ENCODE peak calls at places on chromosomes 2 and 18, in eight cellular contexts. M, A, V, K, Y, L, Z and I are unnamed samples.

GRCh38 chr2:77566131-77566530 is 44.0 kb upstream of the LRRTM4 start:
- DNase-seq in Y (no peak), K (no peak), Z (no peak), V (no peak), M (no peak), A (no peak), L (no peak), I (no peak)

GRCh38 chr2:102698369-102699111 is 63.3 kb upstream of the TMEM182 start:
- DNase-seq in Z (no peak), K (no peak), L (no peak), M (no peak), A (peak), Y (peak), V (no peak), I (no peak)

GRCh38 chr2:215437614-215438013 is 1.7 kb upstream of the FN1 start:
- DNase-seq in Z (no peak), Y (no peak), M (no peak), V (no peak), L (no peak), K (no peak), A (no peak), I (no peak)

GRCh38 chr18:10912790-10913560 is 236.4 kb downstream of the PIEZO2 start:
- DNase-seq in V (peak), M (no peak), L (no peak), A (no peak), K (no peak), Y (peak), Z (no peak), I (no peak)

GRCh38 chr2:233350708-233351107 is 3.6 kb upstream of the DGKD start:
- DNase-seq in V (no peak), Z (no peak), L (peak), A (no peak), M (peak), K (peak), Y (no peak), I (no peak)

GRCh38 chr18:76548541-76548940 is 53.5 kb upstream of the ZNF516 start:
- DNase-seq in L (no peak), Y (no peak), Z (no peak), M (no peak), K (no peak), V (no peak), A (no peak), I (no peak)

GRCh38 chr2:74149249-74149530 is 1.5 kb upstream of the BOLA3 start:
- DNase-seq in Z (no peak), A (no peak), Y (no peak), V (no peak), M (no peak), K (no peak), L (no peak), I (no peak)

GRCh38 chr2:45006041-45006941 is 3.0 kb downstream of the SIX2 start:
- DNase-seq in M (no peak), A (no peak), L (no peak), V (no peak), K (no peak), Z (no peak), Y (no peak), I (no peak)

GRCh38 chr18:21051615-21052014 is 60.0 kb downstream of the ROCK1 start:
- DNase-seq in M (no peak), V (no peak), Y (no peak), A (no peak), K (no peak), Z (no peak), L (no peak), I (no peak)

GRCh38 chr2:46118656-46119338 is 178.4 kb upstream of the EPAS1 start:
- DNase-seq in L (no peak), A (no peak), K (no peak), M (no peak), Z (no peak), V (no peak), Y (no peak), I (no peak)

GRCh38 chr18:47756364-47757016 is 174.0 kb downstream of the SMAD2 start:
- DNase-seq in M (peak), V (peak), L (peak), A (peak), K (no peak), Y (peak), Z (peak), I (no peak)

GRCh38 chr2:113895301-113895700 is 5.4 kb downstream of the ACTR3 start:
- DNase-seq in M (no peak), L (no peak), Y (no peak), A (no peak), K (no peak), V (no peak), Z (no peak), I (no peak)

GRCh38 chr2:54048117-54048785 is 67.2 kb upstream of the ACYP2 start:
- DNase-seq in K (no peak), A (no peak), L (no peak), Y (no peak), V (no peak), M (no peak), Z (no peak), I (no peak)

GRCh38 chr2:171172980-171173542 is 12.4 kb upstream of the TLK1 start:
- DNase-seq in V (no peak), K (no peak), Y (no peak), L (no peak), Z (no peak), A (no peak), M (no peak), I (no peak)

GRCh38 chr2:27795868-27796277 is 24.4 kb downstream of the MRPL33 start:
- DNase-seq in K (no peak), Z (no peak), V (no peak), L (no peak), A (no peak), Y (no peak), M (no peak), I (no peak)

GRCh38 chr18:59423251-59423650 is 64.2 kb upstream of the LMAN1 start:
- DNase-seq in M (no peak), K (no peak), Z (no peak), A (no peak), V (no peak), L (no peak), Y (no peak), I (no peak)

GRCh38 chr18:35143615-35144596 is 96.9 kb upstream of the ZNF397 start:
- DNase-seq in Y (peak), M (peak), K (no peak), V (peak), Z (no peak), A (peak), L (peak), I (peak)

GRCh38 chr2:82511894-82512293 is 1947.2 kb downstream of the SUCLG1 start:
- DNase-seq in L (no peak), K (no peak), A (no peak), Z (no peak), V (no peak), Y (no peak), M (no peak), I (no peak)

GRCh38 chr18:59787998-59788875 is 91.0 kb upstream of the CCBE1 start:
- DNase-seq in M (peak), V (no peak), L (peak), K (no peak), A (no peak), Y (no peak), Z (no peak), I (peak)

GRCh38 chr2:71748227-71748626 is 294.9 kb downstream of the DYSF start:
- DNase-seq in Z (no peak), A (no peak), M (no peak), K (no peak), Y (peak), V (peak), L (peak), I (peak)
- H3K27ac ChIP-seq in Z (no peak), A (no peak), M (peak), K (peak), Y (no peak), V (no peak), L (peak), I (no peak)

GRCh38 chr2:237600205-237600846 is 9.8 kb upstream of the RAB17 start:
- DNase-seq in V (peak), L (no peak), M (no peak), Z (no peak), Y (peak), A (peak), K (no peak), I (peak)
- TF ChIP-seq CTCF in V (peak), L (no peak), M (no peak), Z (no peak), Y (no peak), A (no peak), K (no peak), I (peak)

GRCh38 chr2:84297155-84297554 is 161.9 kb downstream of the SUCLG1 start:
- DNase-seq in K (no peak), A (no peak), V (no peak), Y (no peak), M (no peak), Z (no peak), L (no peak), I (no peak)
- H3K4me3 ChIP-seq in K (no peak), A (no peak), V (no peak), Y (no peak), M (no peak), Z (no peak), L (no peak), I (no peak)

DNA sequence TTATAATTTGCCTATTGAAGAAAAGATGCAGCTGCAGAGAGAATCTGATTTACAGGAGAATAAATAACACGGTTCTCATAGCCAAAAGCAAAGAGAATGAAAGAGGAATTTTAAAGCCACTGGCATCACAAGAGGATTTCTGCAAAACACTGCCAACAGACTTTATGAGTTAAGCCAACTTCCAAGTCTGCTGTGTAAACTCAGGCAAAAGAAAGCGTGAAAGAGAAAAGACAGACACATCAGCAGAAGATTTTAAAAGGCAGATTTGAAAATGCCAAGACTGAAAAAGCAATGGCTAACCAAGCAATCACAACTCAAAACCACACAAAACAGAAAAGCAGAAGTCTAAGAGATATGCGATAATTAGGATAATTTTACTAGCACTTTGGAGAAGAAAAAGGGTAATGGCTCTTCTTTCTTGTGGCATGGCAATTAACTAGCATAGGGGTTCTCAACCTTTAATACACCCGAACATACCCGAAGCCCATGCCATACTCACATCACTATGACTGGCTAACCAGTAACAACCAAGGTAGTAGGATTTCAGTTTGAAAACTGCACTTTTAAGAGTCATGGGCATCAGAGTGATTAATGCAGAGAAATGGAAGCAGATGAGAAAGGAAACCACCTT is 4.9 kb downstream of the DARS1 start:
- DNase-seq in Z (no peak), Y (no peak), M (no peak), K (no peak), L (no peak), V (no peak), A (no peak), I (no peak)
- H3K27ac ChIP-seq in Z (no peak), Y (no peak), M (no peak), K (no peak), L (no peak), V (no peak), A (no peak), I (no peak)

GRCh38 chr2:132668986-132669853 is 785 bp downstream of the LYPD1 start:
- DNase-seq in Z (no peak), V (no peak), A (no peak), K (no peak), Y (peak), M (no peak), L (peak), I (no peak)
- TF ChIP-seq CTCF in Z (no peak), V (no peak), A (no peak), K (no peak), Y (no peak), M (peak), L (no peak), I (no peak)

DNA sequence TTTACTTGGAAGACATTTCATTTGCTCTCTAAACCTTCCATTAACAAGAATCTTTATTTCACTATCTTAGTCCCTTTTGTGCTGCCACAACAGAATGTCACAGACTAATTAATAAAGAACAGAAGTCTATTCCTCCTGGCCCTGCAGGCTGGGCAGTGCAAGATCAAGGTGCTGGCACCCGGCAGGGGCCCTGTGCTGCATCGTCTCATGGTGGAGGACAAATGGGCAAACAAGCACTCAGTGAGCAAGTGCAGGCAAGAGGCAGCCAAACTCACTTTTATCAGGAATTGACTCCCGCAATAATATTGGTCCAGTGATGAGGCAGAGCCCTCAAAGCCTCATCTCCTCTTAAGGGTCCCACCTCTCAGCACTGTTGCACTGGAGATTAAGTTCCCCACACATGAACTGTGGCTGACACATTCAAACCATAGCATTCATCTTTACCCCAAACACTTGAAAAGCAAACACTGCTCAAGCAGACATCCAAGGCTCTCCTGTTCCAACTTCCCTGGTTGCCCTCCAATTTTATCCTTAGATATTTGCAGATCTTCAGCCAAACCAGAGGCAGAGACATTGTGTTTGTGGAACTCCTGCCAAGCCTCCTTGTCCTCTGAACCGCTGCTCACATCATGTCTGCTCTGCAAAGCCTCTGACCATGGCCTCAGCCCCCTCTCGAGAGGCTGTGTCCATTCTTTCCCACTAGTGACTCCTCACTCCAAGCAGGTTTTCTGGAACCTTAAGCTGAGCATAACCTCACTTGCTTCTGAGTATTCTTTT is 404.4 kb upstream of the SOX11 start:
- DNase-seq in L (no peak), K (no peak), V (no peak), Z (no peak), M (no peak), A (no peak), Y (no peak), I (no peak)
- H3K4me3 ChIP-seq in L (no peak), K (no peak), V (no peak), Z (no peak), M (no peak), A (no peak), Y (no peak), I (no peak)

GRCh38 chr2:37671013-37671815 is at the start of gene CDC42EP3:
- DNase-seq in M (peak), Z (peak), K (peak), V (peak), Y (peak), A (peak), L (peak), I (peak)
- H3K27ac ChIP-seq in M (peak), Z (peak), K (peak), V (peak), Y (peak), A (peak), L (peak), I (peak)

GRCh38 chr2:68837861-68838341 is 33.3 kb downstream of the BMP10 start:
- DNase-seq in Y (no peak), V (no peak), K (no peak), Z (no peak), L (no peak), A (no peak), M (no peak), I (no peak)

GRCh38 chr2:68837164-68837860 is 33.9 kb downstream of the BMP10 start:
- DNase-seq in K (no peak), V (peak), Z (peak), A (peak), Y (peak), M (peak), L (no peak), I (peak)

GRCh38 chr2:68838641-68839040 is 32.6 kb downstream of the BMP10 start:
- DNase-seq in K (no peak), V (no peak), Y (no peak), Z (no peak), A (no peak), L (no peak), M (no peak), I (no peak)

GRCh38 chr2:68835636-68836035 is 35.6 kb downstream of the BMP10 start:
- DNase-seq in K (no peak), Z (no peak), M (no peak), A (no peak), L (no peak), V (no peak), Y (no peak), I (no peak)

GRCh38 chr2:68839260-68839833 is 31.9 kb downstream of the BMP10 start:
- DNase-seq in A (no peak), M (peak), L (peak), K (no peak), Y (no peak), Z (no peak), V (no peak), I (no peak)
- TF ChIP-seq CTCF in A (no peak), M (peak), L (peak), K (no peak), Y (peak), Z (no peak), V (peak), I (peak)

GRCh38 chr18:44678725-44679055 is 2.0 kb upstream of the SETBP1 start:
- DNase-seq in A (no peak), K (no peak), L (no peak), Y (no peak), Z (no peak), V (no peak), M (no peak), I (no peak)
- H3K4me3 ChIP-seq in A (peak), K (peak), L (peak), Y (peak), Z (peak), V (peak), M (peak), I (peak)

GRCh38 chr2:190213441-190214335 is 105.9 kb downstream of the HIBCH start:
- DNase-seq in L (no peak), V (peak), Z (no peak), K (no peak), M (no peak), Y (no peak), A (no peak), I (no peak)

GRCh38 chr2:190214434-190215194 is 105.0 kb downstream of the HIBCH start:
- DNase-seq in V (no peak), M (no peak), Z (no peak), A (no peak), Y (no peak), L (no peak), K (no peak), I (no peak)

GRCh38 chr2:190216829-190217228 is 102.8 kb downstream of the HIBCH start:
- DNase-seq in L (peak), Y (peak), K (no peak), A (peak), V (no peak), Z (no peak), M (no peak), I (no peak)

GRCh38 chr2:190217616-190218015 is 102.0 kb downstream of the HIBCH start:
- DNase-seq in Y (no peak), V (no peak), L (no peak), A (no peak), M (no peak), Z (no peak), K (no peak), I (no peak)

DNA sequence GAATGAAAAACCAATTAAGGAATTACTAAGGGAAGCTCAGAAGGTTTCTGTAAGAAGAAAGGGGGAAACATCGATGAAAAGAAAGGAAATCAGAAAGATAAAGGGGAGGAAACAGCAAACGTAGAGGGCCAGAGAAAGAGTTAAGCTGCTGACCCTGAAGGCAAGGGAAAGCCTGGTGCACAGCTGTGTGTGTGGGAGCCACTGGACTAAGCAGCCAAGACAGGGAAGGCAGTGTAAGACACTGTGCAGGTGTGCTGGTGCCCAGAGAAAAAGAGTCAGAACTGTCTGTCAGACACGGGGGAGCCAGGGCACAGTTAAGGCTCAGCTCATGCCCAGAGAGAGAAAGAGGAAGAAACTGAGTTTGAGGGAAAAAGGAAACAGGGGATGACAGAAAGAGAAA is 104.0 kb downstream of the HIBCH start:
- DNase-seq in K (no peak), M (no peak), Z (no peak), Y (no peak), A (no peak), V (no peak), L (no peak), I (no peak)
- H3K27ac ChIP-seq in K (no peak), M (no peak), Z (no peak), Y (no peak), A (no peak), V (peak), L (no peak), I (no peak)